ENCODE peak calls at places on chromosomes 5 and 9, in four cellular contexts. One of them, this sample, is unnamed.

GRCh38 chr5:138732933-138733332 is 20.3 kb upstream of the CTNNA1 start:
- DNase-seq in EH: no peak
- DNase-seq in activated T-cell treated with anti-CD3 and anti-CD28 coated beads for 48 hours: no peak
- DNase-seq in ELR: no peak
- DNase-seq in this sample: no peak

GRCh38 chr5:91257301-91257700 is 125.8 kb downstream of the ARRDC3 start:
- DNase-seq in EH: no peak
- DNase-seq in activated T-cell treated with anti-CD3 and anti-CD28 coated beads for 48 hours: no peak
- DNase-seq in ELR: no peak
- DNase-seq in this sample: no peak

GRCh38 chr5:109996246-109996645 is 306.5 kb downstream of the MAN2A1 start:
- DNase-seq in EH: no peak
- DNase-seq in activated T-cell treated with anti-CD3 and anti-CD28 coated beads for 48 hours: no peak
- DNase-seq in ELR: no peak
- DNase-seq in this sample: no peak

GRCh38 chr9:90616806-90617205 is 25.8 kb downstream of the DIRAS2 start:
- DNase-seq in EH: no peak
- DNase-seq in activated T-cell treated with anti-CD3 and anti-CD28 coated beads for 48 hours: no peak
- DNase-seq in ELR: no peak
- DNase-seq in this sample: no peak

GRCh38 chr5:37735649-37736347 is 104.0 kb downstream of the GDNF start:
- DNase-seq in EH: peak
- DNase-seq in activated T-cell treated with anti-CD3 and anti-CD28 coated beads for 48 hours: no peak
- DNase-seq in ELR: peak
- DNase-seq in this sample: no peak

GRCh38 chr5:178421699-178422399 is 168.3 kb downstream of the COL23A1 start:
- DNase-seq in EH: no peak
- DNase-seq in activated T-cell treated with anti-CD3 and anti-CD28 coated beads for 48 hours: no peak
- DNase-seq in ELR: no peak
- DNase-seq in this sample: no peak

GRCh38 chr5:121573844-121574243 is 277.8 kb upstream of the FTMT start:
- DNase-seq in EH: no peak
- DNase-seq in activated T-cell treated with anti-CD3 and anti-CD28 coated beads for 48 hours: no peak
- DNase-seq in ELR: no peak
- DNase-seq in this sample: no peak

GRCh38 chr5:26386532-26386931 is 651.9 kb downstream of the CDH9 start:
- DNase-seq in EH: no peak
- DNase-seq in activated T-cell treated with anti-CD3 and anti-CD28 coated beads for 48 hours: no peak
- DNase-seq in ELR: no peak
- DNase-seq in this sample: no peak

GRCh38 chr5:107112207-107112606 is 558.5 kb downstream of the EFNA5 start:
- DNase-seq in EH: no peak
- DNase-seq in activated T-cell treated with anti-CD3 and anti-CD28 coated beads for 48 hours: no peak
- DNase-seq in ELR: peak
- DNase-seq in this sample: no peak

GRCh38 chr5:167389537-167389936 is 901.9 kb upstream of the WWC1 start:
- DNase-seq in EH: peak
- DNase-seq in activated T-cell treated with anti-CD3 and anti-CD28 coated beads for 48 hours: no peak
- DNase-seq in ELR: no peak
- DNase-seq in this sample: no peak

GRCh38 chr5:176171171-176171760 is 67.0 kb upstream of the SIMC1 start:
- DNase-seq in EH: no peak
- DNase-seq in activated T-cell treated with anti-CD3 and anti-CD28 coated beads for 48 hours: no peak
- DNase-seq in ELR: no peak
- DNase-seq in this sample: no peak

GRCh38 chr9:107569171-107569570 is 79.6 kb upstream of the KLF4 start:
- DNase-seq in EH: peak
- DNase-seq in activated T-cell treated with anti-CD3 and anti-CD28 coated beads for 48 hours: no peak
- DNase-seq in ELR: peak
- DNase-seq in this sample: no peak

GRCh38 chr5:93581738-93582414 is 857 bp upstream of the NR2F1-AS1 start:
- DNase-seq in EH: peak
- DNase-seq in activated T-cell treated with anti-CD3 and anti-CD28 coated beads for 48 hours: no peak
- DNase-seq in ELR: peak
- DNase-seq in this sample: no peak

GRCh38 chr9:130769004-130769403 is 66.0 kb upstream of the ABL1 start:
- DNase-seq in EH: no peak
- DNase-seq in activated T-cell treated with anti-CD3 and anti-CD28 coated beads for 48 hours: no peak
- DNase-seq in ELR: no peak
- DNase-seq in this sample: no peak

GRCh38 chr9:32854271-32854670 is 70.9 kb downstream of the TMEM215 start:
- DNase-seq in EH: no peak
- DNase-seq in activated T-cell treated with anti-CD3 and anti-CD28 coated beads for 48 hours: no peak
- DNase-seq in ELR: peak
- DNase-seq in this sample: no peak

GRCh38 chr5:41071242-41071641 is at the start of gene MROH2B:
- DNase-seq in EH: no peak
- DNase-seq in activated T-cell treated with anti-CD3 and anti-CD28 coated beads for 48 hours: no peak
- DNase-seq in ELR: no peak
- DNase-seq in this sample: no peak

GRCh38 chr5:122083535-122083934 is 5.5 kb upstream of the LOX start:
- DNase-seq in EH: no peak
- DNase-seq in activated T-cell treated with anti-CD3 and anti-CD28 coated beads for 48 hours: no peak
- DNase-seq in ELR: no peak
- DNase-seq in this sample: no peak

GRCh38 chr9:129058965-129059795 is 21.7 kb upstream of the DOLPP1 start:
- DNase-seq in EH: peak
- DNase-seq in activated T-cell treated with anti-CD3 and anti-CD28 coated beads for 48 hours: no peak
- DNase-seq in ELR: peak
- DNase-seq in this sample: no peak

GRCh38 chr5:76867027-76867426 is 17.2 kb downstream of the S100Z start:
- DNase-seq in EH: peak
- DNase-seq in activated T-cell treated with anti-CD3 and anti-CD28 coated beads for 48 hours: no peak
- DNase-seq in ELR: peak
- DNase-seq in this sample: no peak

GRCh38 chr5:32202394-32202793 is 28.3 kb upstream of the GOLPH3 start:
- DNase-seq in EH: peak
- DNase-seq in activated T-cell treated with anti-CD3 and anti-CD28 coated beads for 48 hours: no peak
- DNase-seq in ELR: peak
- DNase-seq in this sample: no peak

GRCh38 chr5:149452665-149453617 is 73.8 kb upstream of the IL17B start:
- DNase-seq in EH: peak
- DNase-seq in activated T-cell treated with anti-CD3 and anti-CD28 coated beads for 48 hours: no peak
- DNase-seq in ELR: peak
- DNase-seq in this sample: no peak

GRCh38 chr9:83509372-83509771 is 28.8 kb downstream of the FRMD3 start:
- DNase-seq in EH: peak
- DNase-seq in activated T-cell treated with anti-CD3 and anti-CD28 coated beads for 48 hours: no peak
- DNase-seq in ELR: no peak
- DNase-seq in this sample: no peak

GRCh38 chr5:114418546-114419388 is 56.9 kb downstream of the KCNN2 start:
- DNase-seq in EH: no peak
- DNase-seq in activated T-cell treated with anti-CD3 and anti-CD28 coated beads for 48 hours: no peak
- DNase-seq in ELR: no peak
- DNase-seq in this sample: no peak

GRCh38 chr5:142316051-142316450 is 8.8 kb downstream of the SPRY4 start:
- DNase-seq in EH: peak
- DNase-seq in activated T-cell treated with anti-CD3 and anti-CD28 coated beads for 48 hours: no peak
- DNase-seq in ELR: no peak
- DNase-seq in this sample: no peak

GRCh38 chr5:109191153-109191558 is 218.6 kb downstream of the PJA2 start:
- DNase-seq in EH: peak
- DNase-seq in activated T-cell treated with anti-CD3 and anti-CD28 coated beads for 48 hours: no peak
- DNase-seq in ELR: peak
- DNase-seq in this sample: no peak

GRCh38 chr9:114452219-114453169 is 52.8 kb downstream of the WHRN start:
- DNase-seq in EH: no peak
- DNase-seq in activated T-cell treated with anti-CD3 and anti-CD28 coated beads for 48 hours: peak
- DNase-seq in ELR: no peak
- DNase-seq in this sample: peak

GRCh38 chr5:63960646-63961045 is 1.6 kb downstream of the HTR1A start:
- DNase-seq in EH: no peak
- DNase-seq in activated T-cell treated with anti-CD3 and anti-CD28 coated beads for 48 hours: no peak
- DNase-seq in ELR: no peak
- DNase-seq in this sample: no peak

GRCh38 chr9:21605489-21605931 is 123.4 kb upstream of the IFNE start:
- DNase-seq in EH: peak
- DNase-seq in activated T-cell treated with anti-CD3 and anti-CD28 coated beads for 48 hours: no peak
- DNase-seq in ELR: peak
- DNase-seq in this sample: no peak

GRCh38 chr9:98706651-98707103 is 2.1 kb downstream of the GABBR2 start:
- DNase-seq in EH: peak
- DNase-seq in activated T-cell treated with anti-CD3 and anti-CD28 coated beads for 48 hours: no peak
- DNase-seq in ELR: peak
- DNase-seq in this sample: no peak

GRCh38 chr5:10913846-10914245 is 152.8 kb upstream of the DAP start:
- DNase-seq in EH: peak
- DNase-seq in activated T-cell treated with anti-CD3 and anti-CD28 coated beads for 48 hours: no peak
- DNase-seq in ELR: peak
- DNase-seq in this sample: no peak

This sample was measured in stimulated activated CD4-positive, alpha-beta T cell treated with anti-CD3 and anti-CD28 coated beads, Interleukin-4, amount 100 ng/mL, for 1 hour.